ENCODE peak calls at places on chromosomes 6 and 20, in five cellular contexts. J, E, M, B and C are unnamed samples.

GRCh38 chr20:2468581-2469407 is 1.8 kb downstream of the SNRPB start:
- DNase-seq in J (no peak), E (no peak), M (no peak), B (no peak), C (no peak)

GRCh38 chr20:25177890-25178321 is 17.6 kb upstream of the ENTPD6 start:
- DNase-seq in J (no peak), E (no peak), M (no peak), B (no peak), C (no peak)

GRCh38 chr6:1554241-1554880 is 55.4 kb upstream of the FOXC1 start:
- DNase-seq in J (no peak), E (peak), M (no peak), B (no peak), C (no peak)

GRCh38 chr20:38156888-38157634 is 8.0 kb downstream of the TGM2 start:
- DNase-seq in J (no peak), E (no peak), M (no peak), B (no peak), C (no peak)

GRCh38 chr6:135465903-135466302 is 31.6 kb downstream of the AHI1 start:
- DNase-seq in J (no peak), E (no peak), M (no peak), B (no peak), C (no peak)

GRCh38 chr6:14724546-14724945 is 521.3 kb upstream of the JARID2 start:
- DNase-seq in J (no peak), E (no peak), M (no peak), B (no peak), C (no peak)

GRCh38 chr6:46440133-46440532 is 51.1 kb downstream of the RCAN2 start:
- DNase-seq in J (no peak), E (no peak), M (no peak), B (no peak), C (no peak)

GRCh38 chr6:168514216-168514615 is 73.2 kb downstream of the SMOC2 start:
- DNase-seq in J (no peak), E (no peak), M (no peak), B (peak), C (no peak)

GRCh38 chr20:46027245-46027853 is 1.7 kb upstream of the SLC12A5 start:
- DNase-seq in J (peak), E (no peak), M (peak), B (peak), C (peak)

GRCh38 chr20:6697228-6697972 is 70.1 kb upstream of the BMP2 start:
- DNase-seq in J (peak), E (no peak), M (no peak), B (no peak), C (no peak)

GRCh38 chr20:59207742-59208357 is 44.2 kb downstream of the ZNF831 start:
- DNase-seq in J (peak), E (peak), M (peak), B (peak), C (peak)

GRCh38 chr20:14410869-14411555 is 73.6 kb upstream of the FLRT3 start:
- DNase-seq in J (no peak), E (no peak), M (no peak), B (no peak), C (no peak)

GRCh38 chr20:63132715-63133471 is 83.0 kb downstream of the YTHDF1 start:
- DNase-seq in J (no peak), E (no peak), M (no peak), B (no peak), C (peak)

GRCh38 chr6:147508073-147508870 is at the start of gene SAMD5:
- DNase-seq in J (peak), E (no peak), M (peak), B (peak), C (peak)

GRCh38 chr20:21048841-21049273 is 57.3 kb downstream of the LINC00237 start:
- DNase-seq in J (peak), E (no peak), M (peak), B (peak), C (peak)

GRCh38 chr6:6319947-6320811 is at the start of gene F13A1:
- DNase-seq in J (no peak), E (no peak), M (peak), B (no peak), C (peak)

GRCh38 chr20:47876348-47877056 is 91.2 kb upstream of the SULF2 start:
- DNase-seq in J (no peak), E (no peak), M (no peak), B (no peak), C (no peak)

GRCh38 chr6:7541175-7542064 is at the start of gene DSP:
- DNase-seq in J (peak), E (no peak), M (peak), B (peak), C (peak)

GRCh38 chr6:7543761-7544424 is 2.4 kb downstream of the DSP start:
- DNase-seq in J (no peak), E (no peak), M (no peak), B (no peak), C (no peak)

GRCh38 chr6:7542065-7542877 is 800 bp downstream of the DSP start:
- DNase-seq in J (no peak), E (no peak), M (no peak), B (no peak), C (peak)

GRCh38 chr6:7544597-7544996 is 3.1 kb downstream of the DSP start:
- DNase-seq in J (no peak), E (no peak), M (no peak), B (no peak), C (no peak)

GRCh38 chr6:7542878-7543394 is 1.5 kb downstream of the DSP start:
- DNase-seq in J (peak), E (no peak), M (peak), B (no peak), C (peak)
- TF ChIP-seq CREB1 in J (no peak), E (no peak), M (no peak), B (no peak), C (no peak)

GRCh38 chr6:130624046-130624445 is 203.2 kb upstream of the SMLR1 start:
- DNase-seq in J (no peak), E (peak), M (no peak), B (no peak), C (no peak)

GRCh38 chr6:130622142-130622541 is 205.1 kb upstream of the SMLR1 start:
- DNase-seq in J (no peak), E (no peak), M (no peak), B (no peak), C (no peak)

GRCh38 chr6:130617658-130618057 is 209.5 kb upstream of the SMLR1 start:
- DNase-seq in J (no peak), E (no peak), M (no peak), B (no peak), C (no peak)

GRCh38 chr6:130615816-130616215 is 211.4 kb upstream of the SMLR1 start:
- DNase-seq in J (no peak), E (no peak), M (no peak), B (no peak), C (no peak)

GRCh38 chr6:130620338-130620781 is 206.8 kb upstream of the SMLR1 start:
- DNase-seq in J (no peak), E (no peak), M (no peak), B (no peak), C (no peak)
- TF ChIP-seq USF2 in J (no peak), E (no peak), M (no peak), B (no peak), C (no peak)

GRCh38 chr6:35371494-35372262 is 29.3 kb downstream of the PPARD start:
- DNase-seq in J (peak), E (no peak), M (no peak), B (no peak), C (no peak)
- TF ChIP-seq CREB1 in J (peak), E (no peak), M (no peak), B (no peak), C (no peak)

GRCh38 chr6:30742316-30743098 is at the start of gene FLOT1:
- DNase-seq in J (peak), E (peak), M (peak), B (peak), C (peak)

GRCh38 chr6:30743099-30744053 is 889 bp upstream of the FLOT1 start:
- DNase-seq in J (no peak), E (no peak), M (no peak), B (peak), C (no peak)

GRCh38 chr6:30741789-30742315 is 635 bp downstream of the FLOT1 start:
- DNase-seq in J (no peak), E (no peak), M (no peak), B (no peak), C (no peak)

GRCh38 chr6:30740993-30741784 is 1.3 kb downstream of the FLOT1 start:
- DNase-seq in J (no peak), E (no peak), M (no peak), B (no peak), C (no peak)

DNA sequence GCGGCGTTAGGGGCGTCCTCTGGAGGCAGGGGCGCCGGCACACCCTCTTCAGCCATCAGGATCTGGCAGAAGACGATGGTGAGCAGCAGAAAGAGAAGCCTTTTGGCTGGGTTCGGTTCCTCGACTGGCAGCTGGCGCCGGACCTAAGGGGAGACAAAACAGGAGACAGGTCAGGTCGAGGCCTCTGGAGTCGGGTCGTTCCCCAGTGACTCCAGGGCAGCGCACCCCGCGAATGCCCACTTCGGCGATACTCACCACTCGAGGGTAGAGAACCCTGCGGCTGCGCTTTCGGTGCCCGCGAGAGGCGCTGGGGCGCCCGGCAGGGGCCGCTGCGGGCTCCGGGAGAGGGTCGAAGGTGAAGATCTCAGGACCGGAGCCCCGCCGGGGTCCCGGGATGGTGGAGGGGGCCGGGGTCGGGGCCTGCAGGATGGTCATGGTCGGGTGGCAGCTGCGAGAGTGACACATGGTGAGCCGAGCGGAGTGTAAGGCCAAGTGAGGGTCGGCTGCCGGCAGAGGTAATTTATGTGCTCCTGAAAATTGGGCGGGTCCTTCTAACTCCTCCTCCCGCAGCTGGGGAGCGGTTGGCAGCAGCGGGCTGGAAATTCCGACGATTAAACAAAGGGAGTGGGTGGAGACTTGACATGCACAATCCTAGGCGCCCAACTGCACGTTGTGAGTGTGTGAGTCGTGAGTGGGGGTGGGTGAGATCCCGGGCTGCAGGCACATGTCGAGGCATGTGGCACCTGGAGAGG is at the start of gene IER3:
- DNase-seq in J (peak), E (no peak), M (peak), B (peak), C (peak)
- TF ChIP-seq USF2 in J (no peak), E (no peak), M (no peak), B (no peak), C (no peak)

GRCh38 chr6:136962661-136963060 is 40.6 kb downstream of the SLC35D3 start:
- DNase-seq in J (no peak), E (no peak), M (no peak), B (no peak), C (no peak)
- TF ChIP-seq CREB1 in J (no peak), E (no peak), M (no peak), B (no peak), C (no peak)

GRCh38 chr6:83169511-83169910 is 23.6 kb downstream of the PGM3 start:
- DNase-seq in J (no peak), E (no peak), M (no peak), B (no peak), C (no peak)
- TF ChIP-seq USF2 in J (no peak), E (no peak), M (no peak), B (no peak), C (no peak)

DNA sequence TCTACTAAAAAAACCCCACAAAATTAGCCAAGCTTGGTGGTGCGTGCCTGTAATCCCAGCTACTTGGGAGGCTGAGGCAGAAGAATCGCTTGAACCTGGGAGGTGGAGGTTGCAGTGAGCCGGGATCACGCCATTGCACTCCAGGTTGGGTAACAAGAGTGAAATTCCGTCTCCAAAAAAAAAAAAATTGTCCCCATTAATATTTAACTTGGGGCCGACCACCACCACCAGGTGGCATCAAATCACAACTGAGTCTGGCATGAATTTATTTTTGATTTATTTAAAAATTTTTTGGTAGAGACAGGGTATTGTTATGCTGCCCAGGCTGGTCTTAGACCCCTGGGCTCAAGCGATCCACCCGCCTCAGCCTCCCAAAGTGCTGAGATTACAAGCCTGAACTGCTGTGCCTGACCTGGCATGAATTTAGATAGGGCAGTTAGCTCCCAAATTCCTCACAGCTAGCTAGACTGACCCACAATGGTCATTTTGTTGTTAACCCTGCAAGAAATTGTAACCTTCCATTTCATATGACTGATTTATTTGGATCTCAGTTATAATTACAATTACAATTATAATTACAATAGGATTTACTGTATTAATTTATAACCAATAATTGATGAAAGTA is 17.1 kb upstream of the BEND3 start:
- DNase-seq in J (peak), E (no peak), M (no peak), B (peak), C (no peak)
- TF ChIP-seq CREB1 in J (no peak), E (no peak), M (no peak), B (no peak), C (no peak)

DNA sequence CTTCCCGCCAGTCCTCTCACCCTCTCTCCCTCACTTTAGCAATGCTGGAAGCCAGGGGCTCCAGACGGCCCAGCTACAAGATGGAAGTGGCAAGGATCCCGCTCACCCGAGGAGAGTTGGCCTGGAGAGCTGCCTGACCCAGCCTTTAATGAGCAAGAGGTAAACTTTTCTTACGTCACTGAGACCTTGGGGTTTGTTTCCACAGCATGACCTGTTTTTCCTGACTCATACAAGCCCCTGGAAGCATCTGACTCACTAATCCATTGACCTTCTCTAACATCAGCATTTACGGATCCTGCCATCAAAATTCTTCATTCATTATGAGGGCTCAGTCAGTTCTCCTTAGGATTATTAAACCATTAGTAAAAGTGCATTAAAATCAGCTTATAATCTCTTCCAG is 120.4 kb downstream of the MYLK4 start:
- DNase-seq in J (peak), E (no peak), M (no peak), B (peak), C (no peak)
- TF ChIP-seq USF2 in J (no peak), E (no peak), M (no peak), B (no peak), C (no peak)

GRCh38 chr6:43870660-43871061 is 100.7 kb downstream of the VEGFA start:
- DNase-seq in J (no peak), E (no peak), M (no peak), B (no peak), C (no peak)
- TF ChIP-seq CREB1 in J (no peak), E (no peak), M (no peak), B (no peak), C (no peak)